ENCODE peak calls at places on chromosomes 11 and 22, in nine cellular contexts. T is CD4-positive, alpha-beta T cell; L is upper lobe of right lung; O is cardiac muscle cell; C is body of pancreas; A is CD8-positive, alpha-beta T cell; X is pancreas; P is Karpas-422; D is CD8-positive, alpha-beta memory T cell. Y is an unnamed sample.

GRCh38 chr11:68038226-68038717 is 553 bp upstream of the TCIRG1 start:
- DNase-seq in A (no peak), T (no peak), X (peak; percentile 91), O (peak; percentile 14), D (no peak), P (no peak), L (peak; percentile 72), C (peak; percentile 89), Y (no peak)

GRCh38 chr11:31355131-31355530 is 14.4 kb downstream of the DCDC1 start:
- DNase-seq in T (no peak), X (no peak), O (no peak), L (no peak), C (no peak), P (no peak), D (no peak), A (no peak), Y (no peak)

GRCh38 chr11:48020092-48020755 is 39.9 kb downstream of the PTPRJ start:
- DNase-seq in O (no peak), P (peak; percentile 96), L (no peak), T (no peak), D (no peak), X (no peak), C (no peak), A (no peak), Y (no peak)

GRCh38 chr22:43014062-43014875 is 680 bp downstream of the PACSIN2 start:
- DNase-seq in D (peak; percentile 72), L (peak; percentile 81), A (peak; percentile 35), P (peak; percentile 65), O (peak; percentile 53), X (peak; percentile 54), C (peak; percentile 54), T (no peak), Y (peak; percentile 64)

GRCh38 chr11:3866206-3866605 is 10.7 kb downstream of the STIM1 start:
- DNase-seq in L (peak; percentile 84), A (peak; percentile 26), T (no peak), D (no peak), C (no peak), P (no peak), X (no peak), O (peak; percentile 68), Y (no peak)

GRCh38 chr11:59510917-59511589 is at the start of gene OR4D9:
- DNase-seq in A (no peak), C (no peak), T (no peak), P (no peak), O (no peak), D (no peak), X (no peak), L (no peak), Y (no peak)

GRCh38 chr11:71948314-71949027 is 19.6 kb downstream of the RNF121 start:
- DNase-seq in L (no peak), P (no peak), C (peak; percentile 55), O (no peak), A (no peak), X (peak; percentile 62), T (no peak), D (no peak), Y (no peak)

GRCh38 chr11:7546324-7546791 is 32.6 kb downstream of the PPFIBP2 start:
- DNase-seq in X (no peak), L (no peak), O (no peak), A (no peak), C (no peak), T (no peak), D (no peak), P (no peak), Y (no peak)

GRCh38 chr11:65260756-65261590 is 789 bp upstream of the POLA2 start:
- DNase-seq in L (no peak), X (no peak), C (no peak), P (peak; percentile 43), T (peak; percentile 3), O (peak; percentile 16), D (no peak), A (no peak), Y (no peak)

GRCh38 chr22:42074153-42074750 is at the start of gene PHETA2:
- DNase-seq in A (peak; percentile 56), T (no peak), O (peak; percentile 14), L (peak; percentile 85), X (peak; percentile 46), D (peak; percentile 73), P (no peak), C (peak; percentile 58), Y (peak; percentile 78)

GRCh38 chr11:86671386-86672006 is 920 bp downstream of the ME3 start:
- DNase-seq in X (peak; percentile 52), A (peak; percentile 16), P (no peak), C (peak; percentile 65), T (no peak), O (no peak), D (no peak), L (peak; percentile 83), Y (peak; percentile 71)

GRCh38 chr11:45379162-45379863 is 93.2 kb upstream of the SYT13 start:
- DNase-seq in O (no peak), X (no peak), L (no peak), D (no peak), A (no peak), T (no peak), C (no peak), P (no peak), Y (no peak)

GRCh38 chr11:62439785-62440602 is 21.2 kb downstream of the SCGB1A1 start:
- DNase-seq in T (no peak), P (no peak), O (no peak), X (no peak), D (no peak), A (no peak), C (no peak), L (no peak), Y (no peak)

GRCh38 chr11:62500066-62501035 is 46.3 kb downstream of the AHNAK start:
- DNase-seq in C (no peak), P (no peak), A (no peak), D (no peak), L (no peak), O (no peak), X (no peak), T (no peak), Y (no peak)

GRCh38 chr22:24976442-24977218 is 24.1 kb downstream of the KIAA1671 start:
- DNase-seq in O (no peak), A (no peak), L (no peak), T (no peak), D (no peak), X (no peak), P (no peak), C (no peak), Y (no peak)

GRCh38 chr22:44351685-44352377 is 39.1 kb upstream of the SHISAL1 start:
- DNase-seq in A (no peak), D (no peak), P (no peak), C (no peak), T (no peak), L (no peak), X (no peak), O (peak; percentile 42), Y (peak; percentile 59)

GRCh38 chr11:75279273-75279672 is 38.7 kb downstream of the TPBGL start:
- DNase-seq in D (peak; percentile 16), O (peak; percentile 30), C (no peak), P (no peak), X (no peak), T (no peak), L (peak; percentile 19), A (no peak), Y (peak; percentile 33)

GRCh38 chr11:123083623-123084029 is 21.7 kb upstream of the HSPA8 start:
- DNase-seq in X (peak; percentile 75), P (no peak), T (peak; percentile 42), A (peak; percentile 70), O (peak; percentile 23), C (peak; percentile 79), D (peak; percentile 84), L (no peak), Y (peak; percentile 93)

GRCh38 chr22:19817561-19818263 is 37.0 kb downstream of the GNB1L start:
- DNase-seq in X (no peak), D (no peak), P (no peak), T (no peak), L (peak; percentile 78), O (no peak), A (no peak), C (no peak), Y (no peak)

GRCh38 chr11:106409201-106409600 is 331.7 kb downstream of the AASDHPPT start:
- DNase-seq in D (no peak), P (no peak), O (no peak), C (no peak), A (no peak), X (no peak), L (no peak), T (no peak), Y (no peak)

GRCh38 chr11:15667127-15667725 is 552.5 kb downstream of the INSC start:
- DNase-seq in L (no peak), D (no peak), O (no peak), A (no peak), P (no peak), X (no peak), C (no peak), T (no peak), Y (no peak)

GRCh38 chr11:8947230-8947943 is 4.6 kb upstream of the ASCL3 start:
- DNase-seq in P (no peak), O (no peak), D (no peak), T (no peak), C (no peak), A (no peak), L (no peak), X (no peak), Y (no peak)
- H3K27me3 ChIP-seq in P (no peaks in the 10 kb centered on the region), O (no peaks in the 10 kb centered on the region), D (no peaks in the 10 kb centered on the region), T (no peaks in the 10 kb centered on the region), C (no peaks in the 10 kb centered on the region), A (no peaks in the 10 kb centered on the region), L (no peaks in the 10 kb centered on the region), X (no peaks in the 10 kb centered on the region), Y (no peaks in the 10 kb centered on the region)

GRCh38 chr11:55732936-55733335 is 40.3 kb upstream of the OR5D13 start:
- DNase-seq in A (no peak), T (no peak), L (no peak), D (no peak), C (no peak), P (no peak), X (no peak), O (no peak), Y (no peak)
- H3K9me3 ChIP-seq in A (no peaks in the 10 kb centered on the region), T (no peaks in the 10 kb centered on the region), L (no peaks in the 10 kb centered on the region), D (no peaks in the 10 kb centered on the region), C (no peaks in the 10 kb centered on the region), P (peaks cover 19% of the 10 kb centered on the region), X (no peaks in the 10 kb centered on the region), O (no peaks in the 10 kb centered on the region), Y (no peaks in the 10 kb centered on the region)

GRCh38 chr11:96315476-96315875 is 27.5 kb downstream of the MAML2 start:
- DNase-seq in C (no peak), P (no peak), T (no peak), L (no peak), X (no peak), O (no peak), D (no peak), A (no peak), Y (no peak)
- H3K27me3 ChIP-seq in C (no peaks in the 10 kb centered on the region), P (no peaks in the 10 kb centered on the region), T (no peaks in the 10 kb centered on the region), L (no peaks in the 10 kb centered on the region), X (no peaks in the 10 kb centered on the region), O (no peaks in the 10 kb centered on the region), D (no peaks in the 10 kb centered on the region), A (no peaks in the 10 kb centered on the region), Y (no peaks in the 10 kb centered on the region)

DNA sequence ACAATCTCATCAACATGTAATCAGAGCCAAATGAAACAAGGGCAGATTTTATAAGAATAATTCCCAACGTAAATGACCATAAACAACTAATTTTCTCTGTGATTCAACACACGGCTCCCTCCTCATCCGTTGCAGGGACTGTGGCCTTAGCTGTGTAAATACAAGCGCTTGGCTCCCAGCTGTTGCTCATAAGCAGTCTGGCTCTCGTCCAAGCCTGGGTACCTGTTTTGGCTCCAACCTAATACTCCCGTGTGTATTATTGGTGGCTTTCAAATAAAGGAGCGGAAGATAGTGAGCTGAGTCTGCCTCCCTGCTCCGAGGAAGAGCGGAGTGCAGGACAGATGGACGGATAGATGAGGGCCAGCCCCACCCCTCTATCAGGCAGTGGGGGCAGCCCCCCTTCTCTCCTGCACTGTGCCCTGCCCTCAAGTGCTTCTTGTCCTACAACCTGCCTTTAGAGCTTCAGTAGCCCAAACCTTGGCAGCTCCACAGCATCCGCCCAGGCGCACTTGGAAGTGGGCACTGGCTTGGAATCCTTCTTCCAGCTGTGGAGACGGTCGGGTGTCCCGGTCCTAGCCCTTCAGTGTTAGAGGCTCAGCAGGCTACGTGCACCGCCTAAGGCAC is 670.9 kb downstream of the BRD1 start:
- DNase-seq in L (no peak), P (no peak), T (no peak), D (no peak), A (no peak), C (peak; percentile 45), O (no peak), X (peak; percentile 63), Y (peak; percentile 50)
- H3K9me3 ChIP-seq in L (no peaks in the 10 kb centered on the region), P (no peaks in the 10 kb centered on the region), T (no peaks in the 10 kb centered on the region), D (no peaks in the 10 kb centered on the region), A (no peaks in the 10 kb centered on the region), C (no peaks in the 10 kb centered on the region), O (no peaks in the 10 kb centered on the region), X (no peaks in the 10 kb centered on the region), Y (no peaks in the 10 kb centered on the region)

Y was measured in Peyer's patch.